ENCODE peak calls at places on chromosomes 11 and 22, in five cellular contexts. One of them, this sample, is unnamed.

GRCh38 chr22:39239561-39240423 is 5.0 kb downstream of the PDGFB start:
- DNase-seq in BJ: no peak
- DNase-seq in ovary: no peak
- DNase-seq in nephron progenitor cell: no peak
- DNase-seq in CD4-positive, alpha-beta memory T cell: no peak
- DNase-seq in this sample: no peak

GRCh38 chr11:44575288-44575672 is 9.8 kb downstream of the CD82 start:
- DNase-seq in BJ: peak
- DNase-seq in ovary: peak
- DNase-seq in nephron progenitor cell: no peak
- DNase-seq in CD4-positive, alpha-beta memory T cell: no peak
- DNase-seq in this sample: peak

GRCh38 chr22:42994917-42995562 is 19.9 kb downstream of the PACSIN2 start:
- DNase-seq in BJ: peak
- DNase-seq in ovary: no peak
- DNase-seq in nephron progenitor cell: no peak
- DNase-seq in CD4-positive, alpha-beta memory T cell: no peak
- DNase-seq in this sample: peak

GRCh38 chr11:112315861-112316739 is 55.4 kb upstream of the PLET1 start:
- DNase-seq in BJ: no peak
- DNase-seq in ovary: no peak
- DNase-seq in nephron progenitor cell: no peak
- DNase-seq in CD4-positive, alpha-beta memory T cell: no peak
- DNase-seq in this sample: no peak

GRCh38 chr11:103730151-103730940 is 306.1 kb upstream of the DDI1 start:
- DNase-seq in BJ: no peak
- DNase-seq in ovary: no peak
- DNase-seq in nephron progenitor cell: no peak
- DNase-seq in CD4-positive, alpha-beta memory T cell: no peak
- DNase-seq in this sample: peak

GRCh38 chr11:126484266-126484665 is 128.8 kb downstream of the ST3GAL4 start:
- DNase-seq in BJ: no peak
- DNase-seq in ovary: no peak
- DNase-seq in nephron progenitor cell: no peak
- DNase-seq in CD4-positive, alpha-beta memory T cell: no peak
- DNase-seq in this sample: peak

GRCh38 chr11:33722579-33723234 is 13.5 kb downstream of the CD59 start:
- DNase-seq in BJ: no peak
- DNase-seq in ovary: no peak
- DNase-seq in nephron progenitor cell: no peak
- DNase-seq in CD4-positive, alpha-beta memory T cell: no peak
- DNase-seq in this sample: peak

GRCh38 chr11:134343646-134344045 is 11.9 kb downstream of the GLB1L2 start:
- DNase-seq in BJ: no peak
- DNase-seq in ovary: no peak
- DNase-seq in nephron progenitor cell: no peak
- DNase-seq in CD4-positive, alpha-beta memory T cell: no peak
- DNase-seq in this sample: no peak

GRCh38 chr11:10450451-10451398 is 4.3 kb upstream of the AMPD3 start:
- DNase-seq in BJ: no peak
- DNase-seq in ovary: no peak
- DNase-seq in nephron progenitor cell: peak
- DNase-seq in CD4-positive, alpha-beta memory T cell: peak
- DNase-seq in this sample: no peak

GRCh38 chr22:27238935-27239510 is 562.5 kb downstream of the MN1 start:
- DNase-seq in BJ: peak
- DNase-seq in ovary: peak
- DNase-seq in nephron progenitor cell: peak
- DNase-seq in CD4-positive, alpha-beta memory T cell: no peak
- DNase-seq in this sample: peak

GRCh38 chr11:4589024-4589423 is 4.8 kb upstream of the OR52I1 start:
- DNase-seq in BJ: no peak
- DNase-seq in ovary: no peak
- DNase-seq in nephron progenitor cell: no peak
- DNase-seq in CD4-positive, alpha-beta memory T cell: no peak
- DNase-seq in this sample: no peak

GRCh38 chr22:30232716-30233218 is 13.8 kb downstream of the LIF start:
- DNase-seq in BJ: no peak
- DNase-seq in ovary: no peak
- DNase-seq in nephron progenitor cell: no peak
- DNase-seq in CD4-positive, alpha-beta memory T cell: no peak
- DNase-seq in this sample: no peak

This sample was measured in amniotic epithelial cell.